ENCODE peak calls at places on chromosomes 6 and 20, in four cellular contexts. One of them, this sample, is unnamed. For H3K4me1, the result is how much of the 10 kb centered on the place peaks cover.

GRCh38 chr6:85643530-85644373 is 1.1 kb upstream of the SYNCRIP start:
- DNase-seq in mesendoderm: peak
- DNase-seq in H1: peak
- DNase-seq in IMR-90: peak
- DNase-seq in this sample: peak

GRCh38 chr20:49567421-49568256 is at the start of gene PTGIS:
- DNase-seq in mesendoderm: peak
- DNase-seq in H1: peak
- DNase-seq in IMR-90: no peak
- DNase-seq in this sample: peak

GRCh38 chr6:121310495-121310894 is 23.8 kb downstream of the TBC1D32 start:
- DNase-seq in mesendoderm: no peak
- DNase-seq in H1: no peak
- DNase-seq in IMR-90: no peak
- DNase-seq in this sample: no peak

GRCh38 chr6:87333033-87333432 is 4.0 kb upstream of the GJB7 start:
- DNase-seq in mesendoderm: peak
- DNase-seq in H1: no peak
- DNase-seq in IMR-90: no peak
- DNase-seq in this sample: no peak

GRCh38 chr20:51650685-51651134 is 108.2 kb upstream of the NFATC2 start:
- DNase-seq in mesendoderm: peak
- DNase-seq in H1: no peak
- DNase-seq in IMR-90: peak
- DNase-seq in this sample: no peak

GRCh38 chr6:112877134-112878100 is 530.3 kb downstream of the RFPL4B start:
- DNase-seq in mesendoderm: peak
- DNase-seq in H1: no peak
- DNase-seq in IMR-90: peak
- DNase-seq in this sample: no peak

GRCh38 chr20:15942130-15942529 is 631.1 kb downstream of the KIF16B start:
- DNase-seq in mesendoderm: peak
- DNase-seq in H1: no peak
- DNase-seq in IMR-90: no peak
- DNase-seq in this sample: no peak

GRCh38 chr6:170024940-170025339 is 265.9 kb downstream of the DLL1 start:
- DNase-seq in mesendoderm: no peak
- DNase-seq in H1: no peak
- DNase-seq in IMR-90: peak
- DNase-seq in this sample: no peak

GRCh38 chr6:168979254-168979653 is 274.4 kb downstream of the THBS2 start:
- DNase-seq in mesendoderm: no peak
- DNase-seq in H1: no peak
- DNase-seq in IMR-90: no peak
- DNase-seq in this sample: no peak

GRCh38 chr20:50312682-50313187 is 122.1 kb downstream of the CEBPB start:
- DNase-seq in mesendoderm: no peak
- DNase-seq in H1: no peak
- DNase-seq in IMR-90: peak
- DNase-seq in this sample: no peak

GRCh38 chr6:95867205-95867604 is 148.6 kb upstream of the FUT9 start:
- DNase-seq in mesendoderm: no peak
- DNase-seq in H1: no peak
- DNase-seq in IMR-90: no peak
- DNase-seq in this sample: no peak

GRCh38 chr20:10540636-10541493 is 105.8 kb downstream of the SLX4IP start:
- DNase-seq in mesendoderm: peak
- DNase-seq in H1: no peak
- DNase-seq in IMR-90: peak
- DNase-seq in this sample: no peak

GRCh38 chr20:50794181-50794845 is 548 bp upstream of the BCAS4 start:
- DNase-seq in mesendoderm: no peak
- DNase-seq in H1: no peak
- DNase-seq in IMR-90: no peak
- DNase-seq in this sample: no peak

GRCh38 chr6:142935553-142936517 is 9.1 kb downstream of the HIVEP2 start:
- DNase-seq in mesendoderm: no peak
- DNase-seq in H1: no peak
- DNase-seq in IMR-90: no peak
- DNase-seq in this sample: no peak

GRCh38 chr20:23507346-23507745 is 16.4 kb downstream of the CST8 start:
- DNase-seq in mesendoderm: peak
- DNase-seq in H1: no peak
- DNase-seq in IMR-90: no peak
- DNase-seq in this sample: peak

GRCh38 chr20:6074145-6074561 is 20.3 kb upstream of the LRRN4 start:
- DNase-seq in mesendoderm: peak
- DNase-seq in H1: no peak
- DNase-seq in IMR-90: no peak
- DNase-seq in this sample: peak

GRCh38 chr6:72552938-72553337 is 68.9 kb upstream of the KCNQ5 start:
- DNase-seq in mesendoderm: no peak
- DNase-seq in H1: no peak
- DNase-seq in IMR-90: peak
- DNase-seq in this sample: no peak

GRCh38 chr20:47316776-47317126 is 39.7 kb downstream of the ZMYND8 start:
- DNase-seq in mesendoderm: no peak
- DNase-seq in H1: no peak
- DNase-seq in IMR-90: no peak
- DNase-seq in this sample: no peak

GRCh38 chr20:63740070-63740500 is 509 bp downstream of the SLC2A4RG start:
- DNase-seq in mesendoderm: peak
- DNase-seq in H1: peak
- DNase-seq in IMR-90: peak
- DNase-seq in this sample: peak

GRCh38 chr6:138106665-138107077 is 548 bp downstream of the PERP start:
- DNase-seq in mesendoderm: no peak
- DNase-seq in H1: no peak
- DNase-seq in IMR-90: no peak
- DNase-seq in this sample: no peak

GRCh38 chr6:11722805-11723631 is 55.6 kb downstream of the ADTRP start:
- DNase-seq in mesendoderm: no peak
- DNase-seq in H1: no peak
- DNase-seq in IMR-90: no peak
- DNase-seq in this sample: no peak

GRCh38 chr20:1933465-1933870 is 38.3 kb downstream of the SIRPA start:
- DNase-seq in mesendoderm: no peak
- DNase-seq in H1: no peak
- DNase-seq in IMR-90: peak
- DNase-seq in this sample: no peak

GRCh38 chr20:12827796-12828406 is 180.9 kb upstream of the SPTLC3 start:
- DNase-seq in mesendoderm: peak
- DNase-seq in H1: no peak
- DNase-seq in IMR-90: no peak
- DNase-seq in this sample: no peak

GRCh38 chr6:28333047-28333446 is 2.9 kb downstream of the ZSCAN31 start:
- DNase-seq in mesendoderm: no peak
- DNase-seq in H1: no peak
- DNase-seq in IMR-90: no peak
- DNase-seq in this sample: no peak

GRCh38 chr20:64102647-64103354 is 4.6 kb downstream of the NPBWR2 start:
- DNase-seq in mesendoderm: peak
- DNase-seq in H1: peak
- DNase-seq in IMR-90: no peak
- DNase-seq in this sample: peak

GRCh38 chr6:156021746-156022396 is 566.2 kb upstream of the NOX3 start:
- DNase-seq in mesendoderm: no peak
- DNase-seq in H1: no peak
- DNase-seq in IMR-90: peak
- DNase-seq in this sample: no peak

GRCh38 chr6:161104966-161105365 is 113.4 kb downstream of the MAP3K4 start:
- DNase-seq in mesendoderm: no peak
- DNase-seq in H1: no peak
- DNase-seq in IMR-90: peak
- DNase-seq in this sample: no peak

GRCh38 chr6:50093938-50094272 is 44.2 kb upstream of the DEFB112 start:
- DNase-seq in mesendoderm: no peak
- DNase-seq in H1: no peak
- DNase-seq in IMR-90: no peak
- DNase-seq in this sample: no peak

GRCh38 chr20:32975698-32976674 is 28.2 kb downstream of the SUN5 start:
- DNase-seq in mesendoderm: peak
- DNase-seq in H1: peak
- DNase-seq in IMR-90: no peak
- DNase-seq in this sample: peak

GRCh38 chr6:44036196-44036595 is 91.1 kb downstream of the MRPL14 start:
- DNase-seq in mesendoderm: no peak
- DNase-seq in H1: no peak
- DNase-seq in IMR-90: no peak
- DNase-seq in this sample: no peak

GRCh38 chr20:19991826-19992225 is 25.3 kb upstream of the NAA20 start:
- DNase-seq in mesendoderm: no peak
- DNase-seq in H1: no peak
- DNase-seq in IMR-90: peak
- DNase-seq in this sample: no peak

GRCh38 chr20:46099491-46100287 is 9.9 kb upstream of the NCOA5 start:
- DNase-seq in mesendoderm: peak
- DNase-seq in H1: peak
- DNase-seq in IMR-90: no peak
- DNase-seq in this sample: peak

GRCh38 chr20:835220-836045 is 1.9 kb downstream of the FAM110A start:
- DNase-seq in mesendoderm: no peak
- DNase-seq in H1: no peak
- DNase-seq in IMR-90: no peak
- DNase-seq in this sample: no peak

GRCh38 chr6:24692851-24693592 is 25.9 kb downstream of the C6orf62 start:
- DNase-seq in mesendoderm: no peak
- DNase-seq in H1: no peak
- DNase-seq in IMR-90: no peak
- DNase-seq in this sample: no peak

GRCh38 chr6:24692003-24692402 is 25.1 kb downstream of the ACOT13 start:
- DNase-seq in mesendoderm: no peak
- DNase-seq in H1: no peak
- DNase-seq in IMR-90: no peak
- DNase-seq in this sample: no peak

GRCh38 chr6:24694198-24694597 is 24.8 kb downstream of the C6orf62 start:
- DNase-seq in mesendoderm: no peak
- DNase-seq in H1: no peak
- DNase-seq in IMR-90: no peak
- DNase-seq in this sample: no peak

GRCh38 chr6:24691550-24691949 is 24.7 kb downstream of the ACOT13 start:
- DNase-seq in mesendoderm: no peak
- DNase-seq in H1: no peak
- DNase-seq in IMR-90: no peak
- DNase-seq in this sample: no peak

GRCh38 chr6:24692415-24692814 is 25.5 kb downstream of the ACOT13 start:
- DNase-seq in mesendoderm: no peak
- DNase-seq in H1: no peak
- DNase-seq in IMR-90: no peak
- DNase-seq in this sample: no peak
- H4K5ac ChIP-seq in mesendoderm: no peak
- H4K5ac ChIP-seq in H1: no peak
- H4K5ac ChIP-seq in IMR-90: no peak
- H4K5ac ChIP-seq in this sample: no peak

DNA sequence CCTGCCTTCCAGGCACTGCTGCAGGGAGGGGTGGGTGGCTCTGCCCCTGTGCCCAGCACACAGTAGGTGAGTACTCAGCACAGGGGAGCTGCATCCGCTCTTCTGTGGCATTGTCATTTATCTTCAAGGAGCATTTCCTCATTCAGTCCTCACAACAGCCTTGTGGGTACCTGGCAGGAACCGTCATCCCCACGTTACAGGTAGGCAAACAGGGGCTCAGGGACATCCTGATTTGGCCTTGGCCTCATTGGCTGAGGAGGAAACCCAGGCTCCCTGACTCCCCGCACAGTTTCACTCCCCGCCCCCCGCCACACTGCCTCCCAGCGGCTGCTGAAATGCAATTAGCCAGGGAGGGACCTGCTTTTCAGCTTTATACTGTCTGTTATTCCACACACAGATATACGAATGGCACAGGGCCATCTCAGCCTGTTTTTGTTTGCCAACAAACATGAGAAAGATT is 24.3 kb upstream of the PNPLA1 start:
- DNase-seq in mesendoderm: peak
- DNase-seq in H1: peak
- DNase-seq in IMR-90: no peak
- DNase-seq in this sample: peak
- H2BK120ac ChIP-seq in mesendoderm: no peak
- H2BK120ac ChIP-seq in H1: peak
- H2BK120ac ChIP-seq in IMR-90: peak
- H2BK120ac ChIP-seq in this sample: no peak

DNA sequence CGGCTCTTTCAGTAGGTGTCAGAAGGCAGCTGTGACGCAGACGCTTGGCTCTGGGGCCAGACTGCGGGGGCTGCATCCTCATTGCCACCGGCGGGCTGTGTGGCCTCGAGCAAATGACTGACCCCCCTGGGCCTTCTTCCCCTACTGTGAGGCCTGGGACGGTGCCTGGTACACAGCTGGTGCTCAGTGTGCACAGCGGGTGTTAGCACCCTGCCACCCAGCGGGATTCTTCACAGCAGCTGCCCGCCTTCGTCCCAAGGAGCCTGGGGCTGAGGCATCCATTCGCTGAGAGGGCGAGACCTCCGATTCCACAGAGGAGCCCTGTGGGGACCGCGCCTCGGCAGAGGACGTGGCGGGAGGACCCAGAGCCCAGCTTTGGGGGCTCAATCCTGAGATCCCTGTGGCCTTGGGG is 10.6 kb downstream of the SLCO4A1 start:
- DNase-seq in mesendoderm: no peak
- DNase-seq in H1: no peak
- DNase-seq in IMR-90: no peak
- DNase-seq in this sample: no peak
- H3K4me1 ChIP-seq in mesendoderm: under half
- H3K4me1 ChIP-seq in H1: under half
- H3K4me1 ChIP-seq in IMR-90: under half
- H3K4me1 ChIP-seq in this sample: under half

DNA sequence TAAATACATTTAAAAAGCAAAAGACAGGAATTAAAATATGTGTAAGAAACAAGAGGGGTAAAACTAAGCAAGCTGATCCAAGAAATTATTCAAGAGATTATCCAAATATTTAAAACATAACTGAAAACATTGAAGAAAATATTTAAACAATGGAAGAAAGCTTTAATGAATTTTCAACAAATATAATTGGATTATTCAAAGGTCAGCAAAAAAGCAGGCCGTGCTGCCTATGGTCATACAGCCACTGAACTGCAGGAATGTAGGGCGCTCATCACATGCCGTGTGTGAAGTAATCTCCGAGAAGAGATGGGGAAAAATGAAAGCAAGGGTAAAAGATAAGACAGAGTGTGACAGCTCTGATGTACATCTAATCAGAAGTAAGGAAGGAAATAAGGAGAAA is 1195.4 kb upstream of the EYS start:
- DNase-seq in mesendoderm: no peak
- DNase-seq in H1: no peak
- DNase-seq in IMR-90: no peak
- DNase-seq in this sample: no peak
- H4K5ac ChIP-seq in mesendoderm: no peak
- H4K5ac ChIP-seq in H1: no peak
- H4K5ac ChIP-seq in IMR-90: no peak
- H4K5ac ChIP-seq in this sample: no peak

GRCh38 chr6:5025911-5026819 is 22.3 kb upstream of the RPP40 start:
- DNase-seq in mesendoderm: peak
- DNase-seq in H1: peak
- DNase-seq in IMR-90: peak
- DNase-seq in this sample: peak
- H2BK120ac ChIP-seq in mesendoderm: peak
- H2BK120ac ChIP-seq in H1: peak
- H2BK120ac ChIP-seq in IMR-90: peak
- H2BK120ac ChIP-seq in this sample: no peak